ENCODE peak calls at places on chromosomes 7 and 10, in nine cellular contexts. C is memory B cell; U is naive B cell; A is non-pigmented ciliary epithelial cell; N is stimulated activated CD4-positive, alpha-beta T cell treated with anti-CD3 and anti-CD28 coated beads, Interleukin-15, amount 100 ng/mL, for 24 hours; D is activated CD8-positive, alpha-beta memory T cell treated with anti-CD3 and anti-CD28 coated beads for 24 hours; J is activated effector memory CD4-positive, alpha-beta T cell treated with anti-CD3 and anti-CD28 coated beads, Interleukin-2, amount 50 U/mL, for 16 hours; R is EL; T is GM03348. O is an unnamed sample.

GRCh38 chr7:149753370-149754233 is 19.8 kb downstream of the ZNF467 start:
- DNase-seq in T (peak; percentile 62), J (no peak), D (no peak), U (no peak), R (peak; percentile 24), A (peak; percentile 5), N (no peak), C (no peak), O (peak; percentile 27)

GRCh38 chr10:6364893-6365292 is 162.2 kb downstream of the PFKFB3 start:
- DNase-seq in A (no peak), D (no peak), J (no peak), U (no peak), N (no peak), C (no peak), T (no peak), R (no peak), O (no peak)

GRCh38 chr7:78939669-78940068 is 513.8 kb downstream of the MAGI2 start:
- DNase-seq in U (no peak), J (no peak), C (no peak), A (no peak), R (no peak), D (no peak), N (no peak), T (no peak), O (peak; percentile 38)

GRCh38 chr10:102384053-102384452 is 11.5 kb upstream of the NFKB2 start:
- DNase-seq in A (no peak), J (no peak), N (peak; percentile 36), C (no peak), T (no peak), U (no peak), D (no peak), R (no peak), O (peak; percentile 32)

GRCh38 chr7:77258014-77258413 is 58.4 kb upstream of the FGL2 start:
- DNase-seq in N (no peak), J (no peak), R (peak; percentile 57), T (peak; percentile 44), U (no peak), A (no peak), D (no peak), C (no peak), O (peak; percentile 54)

GRCh38 chr10:129275886-129276285 is 191.2 kb upstream of the MGMT start:
- DNase-seq in C (no peak), D (no peak), N (no peak), A (no peak), T (no peak), U (no peak), R (no peak), J (no peak), O (no peak)

GRCh38 chr7:68020102-68020501 is 1023.5 kb downstream of the TYW1 start:
- DNase-seq in D (no peak), J (no peak), R (no peak), U (no peak), A (no peak), C (no peak), T (no peak), N (no peak), O (no peak)

GRCh38 chr7:137545059-137545730 is 201.7 kb upstream of the PTN start:
- DNase-seq in D (no peak), T (no peak), R (no peak), C (no peak), A (no peak), U (no peak), N (no peak), J (no peak), O (peak; percentile 15)

GRCh38 chr10:124020871-124021823 is 72.3 kb downstream of the CHST15 start:
- DNase-seq in J (no peak), C (no peak), R (no peak), T (no peak), U (no peak), N (no peak), A (no peak), D (no peak), O (no peak)

GRCh38 chr7:125661677-125662076 is 732.1 kb upstream of the POT1 start:
- DNase-seq in R (no peak), T (no peak), A (no peak), C (no peak), N (no peak), D (no peak), J (no peak), U (no peak), O (no peak)

GRCh38 chr10:122966879-122967278 is 12.9 kb upstream of the C10orf88 start:
- DNase-seq in C (no peak), D (no peak), N (no peak), A (no peak), R (no peak), U (no peak), T (no peak), J (no peak), O (no peak)

GRCh38 chr7:135772639-135773019 is 24.0 kb upstream of the FAM180A start:
- DNase-seq in A (no peak), J (no peak), U (no peak), N (no peak), D (no peak), C (no peak), T (no peak), R (no peak), O (no peak)

GRCh38 chr10:131570716-131571307 is 259.3 kb upstream of the TCERG1L start:
- DNase-seq in A (no peak), D (peak; percentile 15), R (no peak), T (no peak), C (no peak), U (no peak), N (no peak), J (no peak), O (no peak)

GRCh38 chr7:106521115-106521514 is 139.8 kb downstream of the CCDC71L start:
- DNase-seq in R (no peak), U (no peak), T (no peak), N (peak; percentile 15), C (no peak), J (no peak), D (no peak), A (no peak), O (no peak)

GRCh38 chr10:93074137-93074596 is 474 bp downstream of the CYP26A1 start:
- DNase-seq in A (no peak), D (no peak), R (peak; percentile 44), U (no peak), N (no peak), T (no peak), J (no peak), C (no peak), O (peak; percentile 24)

GRCh38 chr10:130243015-130243414 is 106.8 kb downstream of the GLRX3 start:
- DNase-seq in J (no peak), N (no peak), A (no peak), D (no peak), C (no peak), R (no peak), T (no peak), U (no peak), O (no peak)

GRCh38 chr7:99514050-99514449 is 9.6 kb downstream of the ZKSCAN5 start:
- DNase-seq in C (no peak), R (peak; percentile 61), A (no peak), U (no peak), T (peak; percentile 37), N (no peak), J (no peak), D (no peak), O (no peak)

GRCh38 chr10:3780056-3780765 is 4.8 kb downstream of the KLF6 start:
- DNase-seq in R (peak; percentile 83), D (peak; percentile 59), N (no peak), J (no peak), A (no peak), C (no peak), T (no peak), U (no peak), O (peak; percentile 71)

GRCh38 chr10:26448706-26449435 is 10.7 kb downstream of the APBB1IP start:
- DNase-seq in J (peak; percentile 87), R (no peak), T (no peak), U (peak; percentile 87), N (peak; percentile 63), C (peak; percentile 46), A (no peak), D (no peak), O (peak; percentile 56)

GRCh38 chr7:27868117-27868516 is 128.2 kb downstream of the TAX1BP1 start:
- DNase-seq in D (no peak), N (no peak), T (no peak), U (no peak), R (peak; percentile 21), J (no peak), C (no peak), A (no peak), O (peak; percentile 19)

GRCh38 chr10:124697837-124698559 is 46.2 kb downstream of the FAM53B start:
- DNase-seq in R (peak; percentile 29), C (peak; percentile 29), D (peak; percentile 84), T (no peak), A (no peak), N (peak; percentile 59), U (peak; percentile 48), J (peak; percentile 85), O (no peak)